ENCODE peak calls at places on chromosomes 1 and 21, in seven cellular contexts. Z is HepG2, V is GM12891, C is GM12878, B is H1, X is K562, I is SK-N-SH. L is an unnamed sample.

GRCh38 chr1:211068976-211069375 is 65.0 kb downstream of the KCNH1 start:
- DNase-seq in I (no peak), X (no peak), V (no peak), Z (no peak), B (no peak), C (no peak), L (no peak)

GRCh38 chr1:154803203-154803920 is 66.7 kb downstream of the KCNN3 start:
- DNase-seq in X (no peak), C (no peak), Z (no peak), B (no peak), I (peak), V (no peak), L (no peak)

GRCh38 chr21:45914321-45914845 is 67.2 kb upstream of the COL6A1 start:
- DNase-seq in X (no peak), V (no peak), B (no peak), Z (no peak), C (no peak), I (no peak), L (no peak)

GRCh38 chr1:115210302-115210711 is 121.0 kb upstream of the TSPAN2 start:
- DNase-seq in Z (no peak), V (no peak), X (no peak), C (no peak), B (no peak), I (no peak), L (no peak)

GRCh38 chr1:151840421-151840820 is 801 bp upstream of the C2CD4D start:
- DNase-seq in V (no peak), C (no peak), I (no peak), B (no peak), X (no peak), Z (no peak), L (no peak)

GRCh38 chr1:116515702-116516101 is 55.1 kb downstream of the CD58 start:
- DNase-seq in X (no peak), I (peak), C (no peak), Z (no peak), B (no peak), V (no peak), L (no peak)

GRCh38 chr1:23559985-23560755 is 869 bp upstream of the ID3 start:
- DNase-seq in I (peak), C (no peak), B (no peak), X (no peak), Z (no peak), V (no peak), L (no peak)

GRCh38 chr1:31372051-31372450 is 825 bp downstream of the FABP3 start:
- DNase-seq in C (no peak), V (no peak), B (no peak), Z (no peak), X (no peak), I (no peak), L (no peak)

GRCh38 chr1:54400321-54400720 is 5.9 kb downstream of the SSBP3 start:
- DNase-seq in Z (no peak), V (no peak), C (no peak), X (no peak), I (no peak), B (no peak), L (no peak)

DNA sequence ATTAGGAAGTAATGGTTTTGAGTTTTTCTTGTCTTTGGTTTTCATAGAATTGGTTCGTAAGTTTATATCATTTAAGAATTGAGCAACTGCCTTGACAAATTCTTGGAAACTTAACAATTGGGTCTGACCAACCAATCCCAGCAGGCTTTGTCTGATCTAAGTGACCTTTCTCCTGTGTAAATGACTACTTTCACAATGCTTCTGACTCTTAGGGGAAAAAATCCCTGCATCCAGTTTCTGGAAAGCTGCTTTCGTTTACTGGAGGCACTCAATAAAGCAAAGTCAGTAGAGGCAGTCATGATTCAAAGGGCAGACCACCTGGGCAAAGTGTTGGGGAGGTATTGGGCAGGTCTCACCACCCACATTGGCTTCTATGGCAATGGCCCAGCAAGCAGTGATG is 303.7 kb upstream of the FAM78B start:
- DNase-seq in B (no peak), V (no peak), Z (no peak), X (no peak), I (no peak), C (no peak), L (no peak)
- TF ChIP-seq TAF1 in B (no peak), V (no peak), Z (no peak), X (no peak), I (no peak), C (no peak), L (no peak)

GRCh38 chr1:182616130-182617074 is 12.2 kb upstream of the RGS16 start:
- DNase-seq in Z (no peak), C (peak), I (peak), V (peak), B (peak), X (no peak), L (peak)
- TF ChIP-seq POLR2AphosphoS5 in Z (no peak), C (no peak), I (no peak), V (no peak), B (peak), X (no peak), L (peak)

DNA sequence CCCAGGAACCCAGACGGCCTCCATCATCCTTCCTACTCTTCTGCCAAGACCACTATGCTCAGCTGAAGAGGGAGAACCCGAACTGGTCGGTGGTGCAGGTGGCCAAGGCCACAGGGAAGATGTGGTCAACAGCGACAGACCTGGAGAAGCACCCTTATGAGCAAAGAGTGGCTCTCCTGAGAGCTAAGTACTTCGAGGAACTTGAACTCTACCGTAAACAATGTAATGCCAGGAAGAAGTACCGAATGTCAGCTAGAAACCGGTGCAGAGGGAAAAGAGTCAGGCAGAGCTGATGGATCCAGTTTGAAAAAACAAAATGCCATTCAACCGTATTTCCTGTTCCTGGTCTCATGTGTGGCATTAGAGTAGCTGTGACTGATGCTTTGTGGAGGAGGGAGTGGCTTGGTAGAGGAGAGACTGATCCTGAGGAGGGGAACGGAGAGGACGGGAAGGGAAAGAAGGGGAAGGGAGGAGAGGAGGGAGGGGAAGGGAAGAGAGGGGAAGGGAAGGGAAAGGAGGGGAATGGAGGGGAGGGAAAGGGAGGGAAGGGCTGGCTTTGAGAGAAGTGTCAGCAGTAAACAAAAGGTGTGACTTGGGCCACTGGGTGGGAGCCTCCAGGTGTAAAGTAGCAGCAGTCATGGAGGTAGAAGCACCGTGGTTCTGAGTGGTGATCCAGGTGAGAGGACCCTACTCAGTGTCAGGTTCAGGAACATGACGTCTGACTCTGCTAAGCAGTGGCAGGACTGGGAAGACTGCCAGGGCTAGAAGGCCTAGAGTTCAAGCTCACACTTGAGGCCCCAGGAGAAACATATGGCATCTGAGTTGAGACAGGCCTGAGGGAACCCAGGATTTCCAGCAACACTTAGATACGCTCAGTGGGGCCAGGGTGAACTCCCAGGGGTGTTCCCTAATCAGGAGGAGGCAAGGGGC is 846 bp downstream of the HMGB4 start:
- DNase-seq in Z (no peak), V (no peak), X (no peak), B (no peak), C (no peak), I (no peak), L (no peak)
- TF ChIP-seq TAF1 in Z (no peak), V (no peak), X (no peak), B (no peak), C (no peak), I (no peak), L (no peak)

DNA sequence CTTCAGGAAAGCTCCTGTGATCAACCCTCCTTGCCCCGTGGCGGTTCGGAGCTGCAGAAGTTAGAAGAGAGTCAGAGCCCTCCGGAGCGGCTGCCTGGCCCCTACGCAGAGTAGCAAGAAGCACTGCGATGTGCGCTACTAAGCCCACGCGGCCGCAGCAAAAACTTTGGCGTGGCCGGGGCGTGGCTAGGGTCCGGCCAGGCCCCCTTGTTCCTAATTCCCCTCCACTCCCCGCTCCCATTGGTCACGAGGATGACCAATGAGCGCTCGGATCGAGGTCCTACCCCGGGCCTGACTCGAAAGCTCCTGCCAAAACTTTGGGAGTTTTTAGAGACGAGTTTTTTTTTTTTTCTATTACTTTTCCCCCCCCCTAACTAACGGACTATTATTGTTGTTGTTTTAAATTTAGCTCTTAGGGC is at the start of gene HLX:
- DNase-seq in C (no peak), B (peak), Z (no peak), I (peak), V (peak), X (peak), L (peak)
- TF ChIP-seq POLR2AphosphoS5 in C (no peak), B (no peak), Z (no peak), I (peak), V (no peak), X (no peak), L (no peak)

DNA sequence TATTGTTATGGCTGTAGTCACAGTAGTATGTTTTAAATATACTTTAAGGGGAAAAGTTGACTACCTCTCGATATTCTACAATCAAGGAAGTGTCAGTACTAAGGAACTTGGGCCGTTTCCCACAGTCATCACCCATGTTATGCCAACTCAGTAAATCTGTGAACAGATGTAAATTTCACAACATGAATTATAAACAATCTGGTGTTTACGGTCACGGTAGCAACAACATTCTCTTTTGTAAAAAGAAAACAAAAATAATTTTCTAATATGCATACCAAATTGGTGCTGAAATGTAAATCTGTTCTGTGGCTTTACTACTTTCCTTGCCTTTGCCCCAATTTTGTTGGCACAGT is 1.2 kb downstream of the SH3GLB1 start:
- DNase-seq in Z (no peak), B (no peak), I (no peak), V (no peak), X (no peak), C (no peak), L (no peak)
- TF ChIP-seq TAF1 in Z (no peak), B (no peak), I (no peak), V (no peak), X (no peak), C (no peak), L (no peak)

DNA sequence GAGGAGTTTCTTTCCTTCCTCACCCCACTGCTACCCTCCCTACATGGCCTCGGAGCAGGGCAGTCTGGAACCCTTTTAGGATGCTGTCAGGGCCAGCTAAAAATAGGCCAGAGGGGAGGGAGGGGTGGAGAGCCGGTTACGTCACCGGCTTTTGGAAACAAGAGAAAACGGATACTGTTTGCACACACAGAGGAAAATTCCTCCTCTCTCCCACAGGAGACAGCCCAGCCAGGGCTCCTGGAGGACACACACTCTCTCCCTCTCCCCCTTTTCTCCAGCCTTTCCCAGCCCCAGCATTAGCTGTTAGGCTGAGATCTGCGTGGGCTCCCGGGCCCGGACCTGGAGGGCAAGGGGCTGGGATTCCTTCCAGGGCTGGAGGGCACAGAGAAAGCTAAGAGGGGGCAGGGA is 20.0 kb upstream of the ALDH4A1 start:
- DNase-seq in B (no peak), X (no peak), Z (peak), I (no peak), C (no peak), V (no peak), L (no peak)
- TF ChIP-seq POLR2AphosphoS5 in B (no peak), X (no peak), Z (no peak), I (peak), C (no peak), V (no peak), L (no peak)